ENCODE peak calls at places on chromosomes 6 and 20, in eight cellular contexts. C is SK-N-SH, X is neuronal stem cell, M is fibroblast of lung, L is hepatocyte, F is A549, B is astrocyte, U is K562. T is an unnamed sample.

GRCh38 chr6:138307352-138307751 is 70.4 kb upstream of the SMIM28 start:
- DNase-seq in C (no peak), X (no peak), M (no peak), L (no peak), F (no peak), B (peak), U (no peak), T (no peak)

GRCh38 chr20:38255389-38255788 is 5.1 kb downstream of the KIAA1755 start:
- DNase-seq in C (no peak), X (no peak), M (no peak), L (no peak), F (no peak), B (peak), U (no peak), T (peak)

GRCh38 chr6:121305957-121306607 is 28.2 kb downstream of the TBC1D32 start:
- DNase-seq in C (peak), X (peak), M (peak), L (peak), F (peak), B (peak), U (peak), T (no peak)

GRCh38 chr6:149454405-149454848 is 30.4 kb downstream of the ZC3H12D start:
- DNase-seq in C (peak), X (no peak), M (peak), L (peak), F (no peak), B (peak), U (no peak), T (peak)

GRCh38 chr6:131116321-131116720 is 18.9 kb upstream of the AKAP7 start:
- DNase-seq in C (no peak), X (no peak), M (no peak), L (no peak), F (no peak), B (no peak), U (no peak), T (no peak)

GRCh38 chr6:70849348-70850069 is 107.4 kb downstream of the B3GAT2 start:
- DNase-seq in C (no peak), X (no peak), M (no peak), L (peak), F (no peak), B (no peak), U (no peak), T (no peak)

GRCh38 chr20:48332555-48332954 is 495.2 kb downstream of the PREX1 start:
- DNase-seq in C (no peak), X (no peak), M (no peak), L (no peak), F (no peak), B (peak), U (no peak), T (peak)

GRCh38 chr20:63773571-63774347 is 34.2 kb downstream of the SLC2A4RG start:
- DNase-seq in C (no peak), X (no peak), M (no peak), L (no peak), F (no peak), B (no peak), U (no peak), T (peak)

GRCh38 chr6:138086573-138087196 is 20.5 kb downstream of the PERP start:
- DNase-seq in C (no peak), X (no peak), M (peak), L (peak), F (peak), B (peak), U (no peak), T (no peak)

GRCh38 chr20:31861346-31862156 is 8.8 kb downstream of the DUSP15 start:
- DNase-seq in C (peak), X (peak), M (peak), L (peak), F (peak), B (no peak), U (peak), T (peak)

GRCh38 chr6:32529697-32530429 is at the start of gene HLA-DRB5:
- DNase-seq in C (no peak), X (no peak), M (no peak), L (no peak), F (no peak), B (no peak), U (no peak), T (no peak)

GRCh38 chr6:129863664-129864063 is 2.5 kb upstream of the TMEM244 start:
- DNase-seq in C (no peak), X (no peak), M (peak), L (no peak), F (no peak), B (peak), U (no peak), T (no peak)

GRCh38 chr6:167120557-167121030 is 2.3 kb upstream of the CCR6 start:
- DNase-seq in C (no peak), X (no peak), M (no peak), L (no peak), F (no peak), B (no peak), U (no peak), T (no peak)

GRCh38 chr6:144581807-144582537 is 296.8 kb downstream of the UTRN start:
- DNase-seq in C (peak), X (peak), M (peak), L (peak), F (peak), B (no peak), U (peak), T (no peak)

GRCh38 chr6:109979033-109979921 is 1.2 kb downstream of the GPR6 start:
- DNase-seq in C (peak), X (no peak), M (no peak), L (no peak), F (no peak), B (no peak), U (no peak), T (no peak)

GRCh38 chr6:118558811-118559217 is 10.7 kb downstream of the PLN start:
- DNase-seq in C (no peak), X (no peak), M (no peak), L (no peak), F (no peak), B (peak), U (no peak), T (no peak)

GRCh38 chr6:146354451-146354850 is 189.2 kb upstream of the RAB32 start:
- DNase-seq in C (no peak), X (no peak), M (no peak), L (no peak), F (peak), B (no peak), U (no peak), T (no peak)

GRCh38 chr6:146359123-146359522 is 184.5 kb upstream of the RAB32 start:
- DNase-seq in C (no peak), X (no peak), M (no peak), L (no peak), F (no peak), B (no peak), U (no peak), T (peak)

GRCh38 chr6:146358341-146359046 is 185.1 kb upstream of the RAB32 start:
- DNase-seq in C (no peak), X (no peak), M (peak), L (no peak), F (peak), B (peak), U (no peak), T (peak)

GRCh38 chr6:146355521-146356100 is 188.0 kb upstream of the RAB32 start:
- DNase-seq in C (no peak), X (peak), M (no peak), L (no peak), F (no peak), B (no peak), U (no peak), T (no peak)

GRCh38 chr6:146357578-146358340 is 185.9 kb upstream of the RAB32 start:
- DNase-seq in C (no peak), X (no peak), M (peak), L (no peak), F (peak), B (peak), U (no peak), T (peak)
- H3K4me2 ChIP-seq in C (peak), X (no peak), M (peak), L (no peak), F (peak), B (peak), U (no peak), T (peak)

GRCh38 chr6:11682525-11682924 is 96.1 kb downstream of the ADTRP start:
- DNase-seq in C (no peak), X (no peak), M (peak), L (no peak), F (no peak), B (peak), U (no peak), T (no peak)
- H3K4me2 ChIP-seq in C (no peak), X (no peak), M (no peak), L (no peak), F (no peak), B (no peak), U (no peak), T (no peak)

DNA sequence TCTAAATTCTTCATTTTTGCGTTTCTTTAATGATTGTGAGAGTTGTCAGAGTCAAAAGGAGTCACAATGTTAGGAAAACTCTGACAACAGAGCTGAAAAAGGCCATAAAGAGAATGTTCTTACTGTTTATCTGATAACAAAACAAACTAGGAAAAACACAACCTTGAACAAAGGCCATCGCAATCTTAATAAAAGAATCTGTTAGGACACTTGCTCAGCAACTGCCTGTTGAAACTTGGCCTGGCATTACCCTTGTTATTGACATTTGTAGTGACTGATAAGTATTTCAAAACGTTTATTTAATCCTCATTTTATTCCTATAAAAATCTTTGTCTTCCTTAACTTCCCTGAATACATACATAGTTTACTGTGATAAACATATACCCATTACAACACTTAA is 15.7 kb downstream of the GSTA1 start:
- DNase-seq in C (no peak), X (no peak), M (no peak), L (peak), F (no peak), B (no peak), U (no peak), T (peak)
- H3K4me2 ChIP-seq in C (no peak), X (no peak), M (no peak), L (peak), F (no peak), B (no peak), U (no peak), T (no peak)

DNA sequence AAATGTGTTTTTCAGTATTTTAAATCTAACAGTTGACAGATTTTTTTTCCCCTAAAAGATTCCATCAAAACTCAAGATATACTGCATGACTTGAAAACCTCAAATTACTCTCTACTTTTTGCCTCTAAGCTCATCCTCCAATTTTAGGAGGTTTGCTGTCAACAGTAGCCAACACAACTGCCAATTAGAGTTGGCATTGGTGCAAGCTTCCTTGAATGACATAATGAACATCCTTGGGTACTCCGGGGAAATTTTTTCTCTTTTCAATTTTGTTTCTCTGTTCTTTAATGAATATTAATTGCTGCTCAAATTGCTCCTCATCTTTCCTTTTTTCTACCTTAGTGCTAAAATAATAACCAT is 34.4 kb downstream of the SLC22A23 start:
- DNase-seq in C (no peak), X (no peak), M (no peak), L (no peak), F (no peak), B (no peak), U (no peak), T (no peak)
- H3K4me2 ChIP-seq in C (no peak), X (no peak), M (no peak), L (peak), F (peak), B (peak), U (peak), T (peak)

GRCh38 chr6:6723316-6723715 is 134.8 kb downstream of the LY86 start:
- DNase-seq in C (no peak), X (no peak), M (no peak), L (no peak), F (no peak), B (no peak), U (no peak), T (no peak)

GRCh38 chr6:6723792-6724318 is 135.3 kb downstream of the LY86 start:
- DNase-seq in C (no peak), X (no peak), M (no peak), L (peak), F (no peak), B (no peak), U (no peak), T (no peak)

GRCh38 chr6:6724319-6725119 is 136.0 kb downstream of the LY86 start:
- DNase-seq in C (peak), X (peak), M (peak), L (peak), F (peak), B (peak), U (peak), T (peak)

GRCh38 chr6:6725120-6725833 is 136.8 kb downstream of the LY86 start:
- DNase-seq in C (no peak), X (no peak), M (no peak), L (no peak), F (no peak), B (no peak), U (no peak), T (no peak)

GRCh38 chr6:6725834-6726194 is 137.3 kb downstream of the LY86 start:
- DNase-seq in C (no peak), X (no peak), M (no peak), L (no peak), F (no peak), B (no peak), U (no peak), T (no peak)
- H3K4me2 ChIP-seq in C (no peak), X (no peak), M (no peak), L (no peak), F (no peak), B (no peak), U (no peak), T (no peak)

GRCh38 chr6:30721198-30722024 is 1.3 kb downstream of the TUBB start:
- DNase-seq in C (peak), X (peak), M (peak), L (peak), F (peak), B (peak), U (peak), T (peak)
- H3K4me2 ChIP-seq in C (peak), X (peak), M (peak), L (peak), F (peak), B (peak), U (peak), T (peak)

GRCh38 chr6:142820336-142821016 is 124.5 kb downstream of the HIVEP2 start:
- DNase-seq in C (no peak), X (no peak), M (peak), L (no peak), F (no peak), B (no peak), U (no peak), T (no peak)

GRCh38 chr6:142821860-142822259 is 123.1 kb downstream of the HIVEP2 start:
- DNase-seq in C (no peak), X (no peak), M (no peak), L (no peak), F (no peak), B (no peak), U (no peak), T (no peak)

GRCh38 chr6:142821164-142821716 is 123.7 kb downstream of the HIVEP2 start:
- DNase-seq in C (no peak), X (no peak), M (no peak), L (no peak), F (no peak), B (no peak), U (no peak), T (no peak)

GRCh38 chr6:142822383-142822782 is 122.6 kb downstream of the HIVEP2 start:
- DNase-seq in C (no peak), X (no peak), M (no peak), L (no peak), F (no peak), B (no peak), U (no peak), T (no peak)

DNA sequence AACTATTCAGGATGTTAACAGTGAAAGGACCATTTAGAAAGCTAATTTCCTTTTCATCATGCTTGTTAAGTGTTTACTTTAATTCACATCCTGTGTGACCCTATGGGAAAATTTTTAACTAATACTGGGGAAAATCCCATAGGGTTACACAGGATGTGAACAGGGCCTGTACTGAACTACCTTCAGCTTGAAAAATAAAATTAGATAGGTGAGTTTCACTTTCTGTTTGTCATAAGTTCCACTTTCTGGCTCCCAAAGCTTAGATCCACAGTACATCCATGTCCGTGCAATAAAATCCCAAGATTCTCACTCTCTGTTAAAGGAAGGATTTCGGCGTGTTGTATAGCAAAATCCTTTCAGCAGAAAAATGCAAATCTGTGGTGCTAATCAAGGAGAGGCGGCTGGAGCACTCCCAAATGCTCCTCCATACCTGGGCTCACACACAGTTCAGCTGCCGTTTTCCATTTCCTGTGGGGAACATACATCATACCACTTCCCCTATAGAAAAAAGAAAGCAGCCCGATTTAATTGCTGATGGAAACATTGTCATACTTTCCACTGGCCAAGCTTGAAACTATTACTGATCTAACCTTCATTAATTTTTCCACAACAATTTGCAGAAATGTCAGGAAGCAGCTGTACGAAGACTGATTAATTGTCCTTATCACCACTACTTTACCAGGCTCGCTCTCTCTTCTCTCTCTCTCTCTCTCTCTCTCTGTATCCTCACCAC is 125.2 kb downstream of the HIVEP2 start:
- DNase-seq in C (no peak), X (no peak), M (peak), L (no peak), F (no peak), B (peak), U (no peak), T (no peak)
- H3K4me2 ChIP-seq in C (peak), X (no peak), M (peak), L (peak), F (peak), B (peak), U (peak), T (peak)

T was measured in osteoblast.